ENCODE peak calls at places on chromosome 11, in four cellular contexts. E is cardiac muscle cell, Q is HuH-7.5, J is RPMI7951. N is an unnamed sample.

GRCh38 chr11:112294688-112295340 is 34.2 kb upstream of the PLET1 start:
- DNase-seq in Q (no peak), J (peak), E (peak), N (no peak)

GRCh38 chr11:36037031-36037430 is 93.2 kb downstream of the LDLRAD3 start:
- DNase-seq in Q (no peak), E (peak), J (peak), N (no peak)

GRCh38 chr11:134331565-134332188 is at the start of gene GLB1L2:
- DNase-seq in E (peak), J (peak), Q (peak), N (peak)

GRCh38 chr11:44578279-44578678 is 12.8 kb downstream of the CD82 start:
- DNase-seq in E (no peak), Q (no peak), J (no peak), N (no peak)

GRCh38 chr11:77677138-77677537 is 39.5 kb upstream of the CLNS1A start:
- DNase-seq in Q (no peak), J (no peak), E (no peak), N (no peak)

GRCh38 chr11:10503217-10503616 is 37.8 kb downstream of the RNF141 start:
- DNase-seq in J (no peak), E (no peak), Q (no peak), N (no peak)

GRCh38 chr11:103730151-103730940 is 306.1 kb upstream of the DDI1 start:
- DNase-seq in E (peak), J (no peak), Q (no peak), N (no peak)

GRCh38 chr11:61972112-61972795 is 4.8 kb upstream of the FTH1 start:
- DNase-seq in J (no peak), E (peak), Q (no peak), N (no peak)

GRCh38 chr11:62004473-62004872 is 37.0 kb upstream of the FTH1 start:
- DNase-seq in E (peak), J (peak), Q (no peak), N (no peak)

GRCh38 chr11:133291672-133292265 is 240.5 kb downstream of the OPCML start:
- DNase-seq in E (no peak), Q (no peak), J (no peak), N (no peak)

GRCh38 chr11:65891180-65892136 is 985 bp downstream of the CCDC85B start:
- DNase-seq in J (peak), E (peak), Q (no peak), N (peak)

GRCh38 chr11:116927163-116927772 is 89.8 kb upstream of the APOA1 start:
- DNase-seq in E (no peak), J (peak), Q (no peak), N (peak)

GRCh38 chr11:6648505-6648904 is 7.1 kb downstream of the DCHS1 start:
- DNase-seq in Q (no peak), E (no peak), J (no peak), N (no peak)

GRCh38 chr11:42244376-42244775 is 784.9 kb upstream of the LRRC4C start:
- DNase-seq in Q (no peak), J (no peak), E (no peak), N (no peak)

GRCh38 chr11:73649206-73649605 is 2.8 kb downstream of the PLEKHB1 start:
- DNase-seq in E (no peak), Q (no peak), J (no peak), N (no peak)

GRCh38 chr11:63761870-63762661 is 6.5 kb downstream of the ZFTA start:
- DNase-seq in Q (no peak), J (no peak), E (no peak), N (no peak)

GRCh38 chr11:2127357-2127971 is 11.7 kb downstream of the IGF2 start:
- DNase-seq in Q (no peak), E (no peak), J (no peak), N (no peak)

GRCh38 chr11:5486003-5486402 is 2.5 kb upstream of the OR52D1 start:
- DNase-seq in E (no peak), Q (no peak), J (no peak), N (no peak)

GRCh38 chr11:19267567-19267966 is 26.8 kb upstream of the E2F8 start:
- DNase-seq in E (no peak), Q (no peak), J (no peak), N (no peak)

GRCh38 chr11:3613998-3614741 is 27.6 kb downstream of the ART5 start:
- DNase-seq in J (no peak), E (no peak), Q (no peak), N (no peak)

GRCh38 chr11:2473361-2474058 is 28.7 kb downstream of the KCNQ1 start:
- DNase-seq in Q (no peak), E (no peak), J (no peak), N (no peak)